ENCODE peak calls at places on chromosomes 2 and 18, in nine cellular contexts. One of them, this sample, is unnamed.
A peak's percentile ranks its signal among the peaks of the same experiment; 100 is the strongest.

GRCh38 chr18:78900938-78901909 is 78.4 kb upstream of the SALL3 start:
- DNase-seq in transverse colon: no peak
- DNase-seq in dorsolateral prefrontal cortex: no peak
- DNase-seq in tibial nerve: no peak
- DNase-seq in right atrium auricular region: peak; percentile 38
- DNase-seq in psoas muscle: no peak
- DNase-seq in heart left ventricle: no peak
- DNase-seq in endodermal cell: peak; percentile 38
- DNase-seq in sigmoid colon: no peak
- DNase-seq in this sample: peak; percentile 54

GRCh38 chr2:129866391-129866790 is 113.1 kb upstream of the RAB6C start:
- DNase-seq in endodermal cell: peak; percentile 6
- DNase-seq in dorsolateral prefrontal cortex: no peak
- DNase-seq in transverse colon: no peak
- DNase-seq in sigmoid colon: no peak
- DNase-seq in tibial nerve: no peak
- DNase-seq in heart left ventricle: no peak
- DNase-seq in right atrium auricular region: no peak
- DNase-seq in psoas muscle: no peak
- DNase-seq in this sample: no peak

GRCh38 chr2:3968736-3969135 is 265.4 kb downstream of the DCDC2C start:
- DNase-seq in psoas muscle: no peak
- DNase-seq in right atrium auricular region: no peak
- DNase-seq in endodermal cell: no peak
- DNase-seq in heart left ventricle: no peak
- DNase-seq in tibial nerve: no peak
- DNase-seq in transverse colon: no peak
- DNase-seq in dorsolateral prefrontal cortex: no peak
- DNase-seq in sigmoid colon: no peak
- DNase-seq in this sample: no peak

GRCh38 chr2:239575931-239576445 is 175.2 kb upstream of the HDAC4 start:
- DNase-seq in sigmoid colon: no peak
- DNase-seq in heart left ventricle: peak; percentile 15
- DNase-seq in dorsolateral prefrontal cortex: no peak
- DNase-seq in endodermal cell: no peak
- DNase-seq in transverse colon: no peak
- DNase-seq in tibial nerve: no peak
- DNase-seq in psoas muscle: no peak
- DNase-seq in right atrium auricular region: no peak
- DNase-seq in this sample: no peak

GRCh38 chr2:30334738-30335426 is 103.5 kb downstream of the LBH start:
- DNase-seq in dorsolateral prefrontal cortex: no peak
- DNase-seq in sigmoid colon: no peak
- DNase-seq in heart left ventricle: no peak
- DNase-seq in tibial nerve: no peak
- DNase-seq in right atrium auricular region: no peak
- DNase-seq in psoas muscle: no peak
- DNase-seq in transverse colon: no peak
- DNase-seq in endodermal cell: peak; percentile 66
- DNase-seq in this sample: no peak

GRCh38 chr2:189581354-189582139 is 961 bp upstream of the SLC40A1 start:
- DNase-seq in dorsolateral prefrontal cortex: no peak
- DNase-seq in transverse colon: peak; percentile 30
- DNase-seq in sigmoid colon: peak; percentile 70
- DNase-seq in tibial nerve: no peak
- DNase-seq in heart left ventricle: peak; percentile 66
- DNase-seq in endodermal cell: peak; percentile 83
- DNase-seq in right atrium auricular region: no peak
- DNase-seq in psoas muscle: peak; percentile 25
- DNase-seq in this sample: no peak

GRCh38 chr2:65666156-65666725 is 233.8 kb upstream of the SPRED2 start:
- DNase-seq in heart left ventricle: no peak
- DNase-seq in sigmoid colon: no peak
- DNase-seq in transverse colon: no peak
- DNase-seq in dorsolateral prefrontal cortex: no peak
- DNase-seq in endodermal cell: no peak
- DNase-seq in tibial nerve: no peak
- DNase-seq in psoas muscle: no peak
- DNase-seq in right atrium auricular region: no peak
- DNase-seq in this sample: no peak

GRCh38 chr2:173205375-173205774 is 129.7 kb downstream of the MAP3K20 start:
- DNase-seq in transverse colon: peak; percentile 56
- DNase-seq in psoas muscle: peak; percentile 78
- DNase-seq in sigmoid colon: peak; percentile 97
- DNase-seq in tibial nerve: peak; percentile 62
- DNase-seq in dorsolateral prefrontal cortex: no peak
- DNase-seq in right atrium auricular region: peak; percentile 89
- DNase-seq in heart left ventricle: peak; percentile 65
- DNase-seq in endodermal cell: no peak
- DNase-seq in this sample: peak; percentile 93

GRCh38 chr2:180231015-180231414 is 223.9 kb upstream of the CWC22 start:
- DNase-seq in heart left ventricle: no peak
- DNase-seq in sigmoid colon: no peak
- DNase-seq in psoas muscle: no peak
- DNase-seq in right atrium auricular region: no peak
- DNase-seq in tibial nerve: no peak
- DNase-seq in endodermal cell: no peak
- DNase-seq in dorsolateral prefrontal cortex: no peak
- DNase-seq in transverse colon: no peak
- DNase-seq in this sample: no peak

GRCh38 chr18:79770826-79771225 is 26.9 kb upstream of the KCNG2 start:
- DNase-seq in endodermal cell: peak; percentile 5
- DNase-seq in tibial nerve: no peak
- DNase-seq in heart left ventricle: no peak
- DNase-seq in psoas muscle: no peak
- DNase-seq in sigmoid colon: peak; percentile 62
- DNase-seq in transverse colon: peak; percentile 8
- DNase-seq in right atrium auricular region: no peak
- DNase-seq in dorsolateral prefrontal cortex: no peak
- DNase-seq in this sample: no peak

GRCh38 chr18:10139783-10140410 is 226.1 kb downstream of the VAPA start:
- DNase-seq in endodermal cell: no peak
- DNase-seq in sigmoid colon: no peak
- DNase-seq in tibial nerve: no peak
- DNase-seq in heart left ventricle: no peak
- DNase-seq in transverse colon: no peak
- DNase-seq in right atrium auricular region: no peak
- DNase-seq in psoas muscle: no peak
- DNase-seq in dorsolateral prefrontal cortex: no peak
- DNase-seq in this sample: no peak

GRCh38 chr2:174771631-174772491 is 7.6 kb upstream of the CHRNA1 start:
- DNase-seq in right atrium auricular region: peak; percentile 87
- DNase-seq in tibial nerve: peak; percentile 62
- DNase-seq in heart left ventricle: peak; percentile 82
- DNase-seq in transverse colon: peak; percentile 71
- DNase-seq in sigmoid colon: peak; percentile 87
- DNase-seq in dorsolateral prefrontal cortex: peak; percentile 68
- DNase-seq in psoas muscle: peak; percentile 72
- DNase-seq in endodermal cell: peak; percentile 95
- DNase-seq in this sample: peak; percentile 78

GRCh38 chr18:48802543-48803428 is 148.0 kb downstream of the SMAD7 start:
- DNase-seq in endodermal cell: peak; percentile 94
- DNase-seq in transverse colon: peak; percentile 6
- DNase-seq in tibial nerve: no peak
- DNase-seq in dorsolateral prefrontal cortex: peak; percentile 35
- DNase-seq in sigmoid colon: peak; percentile 63
- DNase-seq in psoas muscle: no peak
- DNase-seq in heart left ventricle: no peak
- DNase-seq in right atrium auricular region: peak; percentile 59
- DNase-seq in this sample: peak; percentile 79

GRCh38 chr18:3982541-3982940 is 472.6 kb downstream of the DLGAP1 start:
- DNase-seq in psoas muscle: no peak
- DNase-seq in heart left ventricle: no peak
- DNase-seq in dorsolateral prefrontal cortex: no peak
- DNase-seq in transverse colon: no peak
- DNase-seq in right atrium auricular region: no peak
- DNase-seq in endodermal cell: no peak
- DNase-seq in tibial nerve: no peak
- DNase-seq in sigmoid colon: no peak
- DNase-seq in this sample: no peak

GRCh38 chr2:144596074-144596871 is 76.4 kb upstream of the ZEB2 start:
- DNase-seq in tibial nerve: no peak
- DNase-seq in dorsolateral prefrontal cortex: no peak
- DNase-seq in heart left ventricle: no peak
- DNase-seq in endodermal cell: peak; percentile 46
- DNase-seq in sigmoid colon: no peak
- DNase-seq in psoas muscle: no peak
- DNase-seq in right atrium auricular region: no peak
- DNase-seq in transverse colon: no peak
- DNase-seq in this sample: no peak

DNA sequence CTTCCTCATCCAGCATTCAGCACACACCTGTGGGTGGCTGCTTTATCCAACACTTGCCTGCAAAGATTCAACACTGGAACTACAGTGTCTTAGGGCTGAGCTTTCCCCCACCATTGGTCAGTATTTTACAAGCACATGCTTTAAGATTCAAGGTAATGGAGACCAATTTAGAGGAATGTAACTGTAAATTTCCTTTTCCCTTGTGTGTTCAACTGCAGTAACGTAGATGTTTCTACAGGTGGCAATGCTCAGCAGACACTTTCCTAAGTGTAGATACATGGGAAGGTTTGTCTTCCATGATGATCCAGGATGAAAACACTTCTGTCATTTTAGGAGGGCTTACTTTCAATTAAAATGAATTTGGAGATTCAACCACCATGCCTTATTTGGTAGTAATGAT is 143.6 kb upstream of the PXDN start:
- DNase-seq in right atrium auricular region: no peak
- DNase-seq in heart left ventricle: no peak
- DNase-seq in psoas muscle: no peak
- DNase-seq in transverse colon: no peak
- DNase-seq in dorsolateral prefrontal cortex: no peak
- DNase-seq in sigmoid colon: no peak
- DNase-seq in endodermal cell: no peak
- DNase-seq in tibial nerve: no peak
- DNase-seq in this sample: no peak
- TF ChIP-seq CTCF in right atrium auricular region: no peak
- TF ChIP-seq CTCF in heart left ventricle: no peak
- TF ChIP-seq CTCF in psoas muscle: no peak
- TF ChIP-seq CTCF in transverse colon: peak; percentile 13
- TF ChIP-seq CTCF in dorsolateral prefrontal cortex: peak; percentile 15
- TF ChIP-seq CTCF in sigmoid colon: no peak
- TF ChIP-seq CTCF in endodermal cell: peak; percentile 72
- TF ChIP-seq CTCF in tibial nerve: no peak
- TF ChIP-seq CTCF in this sample: no peak

GRCh38 chr2:44778671-44779476 is 162.6 kb upstream of the SIX3 start:
- DNase-seq in tibial nerve: no peak
- DNase-seq in transverse colon: peak; percentile 24
- DNase-seq in psoas muscle: no peak
- DNase-seq in sigmoid colon: no peak
- DNase-seq in dorsolateral prefrontal cortex: no peak
- DNase-seq in right atrium auricular region: no peak
- DNase-seq in endodermal cell: peak; percentile 86
- DNase-seq in heart left ventricle: no peak
- DNase-seq in this sample: no peak

GRCh38 chr2:44777542-44777941 is 164.0 kb upstream of the SIX3 start:
- DNase-seq in right atrium auricular region: no peak
- DNase-seq in heart left ventricle: no peak
- DNase-seq in psoas muscle: no peak
- DNase-seq in sigmoid colon: no peak
- DNase-seq in endodermal cell: no peak
- DNase-seq in dorsolateral prefrontal cortex: no peak
- DNase-seq in transverse colon: peak; percentile 16
- DNase-seq in tibial nerve: no peak
- DNase-seq in this sample: no peak

GRCh38 chr2:44778221-44778654 is 163.3 kb upstream of the SIX3 start:
- DNase-seq in dorsolateral prefrontal cortex: no peak
- DNase-seq in right atrium auricular region: no peak
- DNase-seq in sigmoid colon: no peak
- DNase-seq in endodermal cell: peak; percentile 75
- DNase-seq in tibial nerve: no peak
- DNase-seq in psoas muscle: no peak
- DNase-seq in transverse colon: no peak
- DNase-seq in heart left ventricle: no peak
- DNase-seq in this sample: no peak

GRCh38 chr2:44780406-44780805 is 161.1 kb upstream of the SIX3 start:
- DNase-seq in sigmoid colon: no peak
- DNase-seq in heart left ventricle: no peak
- DNase-seq in tibial nerve: no peak
- DNase-seq in right atrium auricular region: no peak
- DNase-seq in endodermal cell: no peak
- DNase-seq in dorsolateral prefrontal cortex: no peak
- DNase-seq in transverse colon: no peak
- DNase-seq in psoas muscle: no peak
- DNase-seq in this sample: no peak

GRCh38 chr2:44779793-44780192 is 161.7 kb upstream of the SIX3 start:
- DNase-seq in right atrium auricular region: no peak
- DNase-seq in transverse colon: no peak
- DNase-seq in heart left ventricle: no peak
- DNase-seq in psoas muscle: no peak
- DNase-seq in endodermal cell: no peak
- DNase-seq in dorsolateral prefrontal cortex: no peak
- DNase-seq in sigmoid colon: no peak
- DNase-seq in tibial nerve: no peak
- DNase-seq in this sample: no peak
- H3K4me3 ChIP-seq in right atrium auricular region: no peak overlapping the region
- H3K4me3 ChIP-seq in transverse colon: no peak overlapping the region
- H3K4me3 ChIP-seq in heart left ventricle: no peak overlapping the region
- H3K4me3 ChIP-seq in psoas muscle: no peak overlapping the region
- H3K4me3 ChIP-seq in endodermal cell: peak overlapping the region; percentile 44
- H3K4me3 ChIP-seq in dorsolateral prefrontal cortex: no peak overlapping the region
- H3K4me3 ChIP-seq in sigmoid colon: no peak overlapping the region
- H3K4me3 ChIP-seq in tibial nerve: no peak overlapping the region
- H3K4me3 ChIP-seq in this sample: no peak overlapping the region

DNA sequence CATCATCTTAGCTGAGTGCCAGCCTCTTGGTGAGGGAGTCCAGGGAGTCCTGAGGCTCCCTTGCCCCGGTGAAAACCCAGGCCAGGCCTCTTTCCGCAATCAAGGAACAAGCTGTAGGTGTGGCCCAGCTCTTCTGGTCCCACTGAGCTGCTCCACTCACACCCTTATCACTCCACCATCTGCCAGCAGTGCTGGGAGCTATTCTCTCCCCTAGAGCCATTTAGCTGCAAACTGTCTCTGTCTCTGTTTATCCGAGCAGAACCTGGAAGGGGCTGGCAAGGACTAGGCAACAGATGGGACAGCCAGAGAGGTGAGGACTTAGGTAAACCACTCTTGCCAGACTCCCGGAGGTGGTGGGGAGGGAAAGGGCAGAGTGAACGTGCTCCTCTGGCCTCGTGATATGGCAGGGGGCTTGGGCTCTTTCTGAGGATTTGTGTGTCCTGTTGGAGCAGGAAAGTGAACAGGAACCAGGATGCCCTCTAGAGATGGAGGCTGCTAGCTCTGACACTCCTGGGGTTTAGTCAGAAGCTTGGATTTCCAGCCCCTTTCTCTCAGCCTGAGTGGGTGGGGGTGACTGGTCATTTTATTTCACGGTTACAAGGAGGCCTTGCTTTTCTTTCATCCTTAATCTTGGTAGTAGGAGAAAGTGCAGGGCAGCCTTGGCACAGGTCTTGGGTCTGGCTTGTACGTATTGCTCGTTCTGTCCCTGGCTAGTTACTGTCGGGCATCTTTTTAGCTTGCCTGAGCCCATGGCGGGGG is 19.6 kb downstream of the B3GNT2 start:
- DNase-seq in transverse colon: peak; percentile 26
- DNase-seq in dorsolateral prefrontal cortex: no peak
- DNase-seq in right atrium auricular region: no peak
- DNase-seq in sigmoid colon: no peak
- DNase-seq in psoas muscle: no peak
- DNase-seq in tibial nerve: no peak
- DNase-seq in endodermal cell: peak; percentile 50
- DNase-seq in heart left ventricle: no peak
- DNase-seq in this sample: peak; percentile 68
- H3K27ac ChIP-seq in transverse colon: peak overlapping the region; percentile 7
- H3K27ac ChIP-seq in dorsolateral prefrontal cortex: peak overlapping the region; percentile 62
- H3K27ac ChIP-seq in right atrium auricular region: peak overlapping the region; percentile 68
- H3K27ac ChIP-seq in sigmoid colon: peak overlapping the region; percentile 41
- H3K27ac ChIP-seq in psoas muscle: no peak overlapping the region
- H3K27ac ChIP-seq in tibial nerve: peak overlapping the region; percentile 23
- H3K27ac ChIP-seq in endodermal cell: no peak overlapping the region
- H3K27ac ChIP-seq in heart left ventricle: peak overlapping the region; percentile 44
- H3K27ac ChIP-seq in this sample: peak overlapping the region; percentile 69

GRCh38 chr2:172095905-172096660 is 6.6 kb downstream of the DLX2 start:
- DNase-seq in transverse colon: no peak
- DNase-seq in endodermal cell: peak; percentile 80
- DNase-seq in heart left ventricle: no peak
- DNase-seq in psoas muscle: no peak
- DNase-seq in tibial nerve: no peak
- DNase-seq in sigmoid colon: no peak
- DNase-seq in right atrium auricular region: no peak
- DNase-seq in dorsolateral prefrontal cortex: no peak
- DNase-seq in this sample: no peak
- TF ChIP-seq CTCF in transverse colon: no peak
- TF ChIP-seq CTCF in endodermal cell: peak; percentile 67
- TF ChIP-seq CTCF in heart left ventricle: no peak
- TF ChIP-seq CTCF in psoas muscle: no peak
- TF ChIP-seq CTCF in tibial nerve: no peak
- TF ChIP-seq CTCF in sigmoid colon: no peak
- TF ChIP-seq CTCF in right atrium auricular region: no peak
- TF ChIP-seq CTCF in dorsolateral prefrontal cortex: no peak
- TF ChIP-seq CTCF in this sample: no peak